ENCODE peak calls at places on chromosomes 6 and 20, in four cellular contexts. Y is stimulated activated naive B cell treated with anti-CD40 and anti-IgM and Interleukin-4, amounts not matched to agents 10 μg/mL and 1 μg/mL and 100 μg/mL, for 72 hours; B is stimulated activated CD4-positive, alpha-beta T cell treated with anti-CD3 and anti-CD28 coated beads, Interleukin-1b, Interleukin-23, amount 100 ng/mL, for 48 hours; Z is pancreas. L is an unnamed sample.
A peak's percentile ranks its signal among the peaks of the same experiment; 100 is the strongest.

GRCh38 chr6:12782136-12782535 is 65.6 kb downstream of the PHACTR1 start:
- DNase-seq in Y (no peak), B (no peak), Z (no peak), L (no peak)

GRCh38 chr6:108689279-108690161 is 128.8 kb downstream of the FOXO3 start:
- DNase-seq in Y (no peak), B (no peak), Z (peak; percentile 97), L (no peak)

GRCh38 chr6:160060221-160060620 is 61.4 kb upstream of the SLC22A1 start:
- DNase-seq in Y (no peak), B (no peak), Z (no peak), L (no peak)

GRCh38 chr20:20824924-20825584 is 112.6 kb upstream of the RALGAPA2 start:
- DNase-seq in Y (peak; percentile 18), B (peak; percentile 53), Z (peak; percentile 51), L (peak; percentile 63)

GRCh38 chr6:2651536-2651935 is 99.2 kb downstream of the MYLK4 start:
- DNase-seq in Y (no peak), B (no peak), Z (no peak), L (no peak)

GRCh38 chr20:39850821-39851330 is 838.2 kb downstream of the MAFB start:
- DNase-seq in Y (no peak), B (no peak), Z (no peak), L (no peak)

GRCh38 chr6:127120787-127121636 is 2.5 kb downstream of the RSPO3 start:
- DNase-seq in Y (peak; percentile 60), B (peak; percentile 76), Z (peak; percentile 55), L (peak; percentile 83)

GRCh38 chr6:144279484-144280150 is 5.5 kb upstream of the UTRN start:
- DNase-seq in Y (no peak), B (no peak), Z (no peak), L (no peak)

GRCh38 chr6:33192105-33192646 is at the start of gene COL11A2:
- DNase-seq in Y (no peak), B (no peak), Z (no peak), L (no peak)

GRCh38 chr20:53699085-53699717 is 105.6 kb upstream of the ZNF217 start:
- DNase-seq in Y (no peak), B (no peak), Z (no peak), L (no peak)

GRCh38 chr6:141475269-141475668 is 657.5 kb upstream of the GJE1 start:
- DNase-seq in Y (no peak), B (no peak), Z (no peak), L (no peak)

L was measured in activated T-cell treated with anti-CD3 and anti-CD28 coated beads, Interleukin-2, amount 50 U/mL, for 72 hours.